ENCODE peak calls at places on chromosomes 16 and 17, in five cellular contexts. J is mesendoderm, O is sigmoid colon, I is cardiac muscle cell, D is heart left ventricle. X is an unnamed sample. For H3K4me1, the result is how much of the 10 kb centered on the place peaks cover.

GRCh38 chr17:31052187-31052889 is 42.4 kb upstream of the NF1 start:
- DNase-seq in I (peak), O (peak), J (peak), D (no peak), X (peak)

GRCh38 chr16:51556694-51557327 is 405.7 kb upstream of the SALL1 start:
- DNase-seq in I (peak), J (no peak), O (peak), D (no peak), X (peak)

GRCh38 chr17:4160294-4160859 is 17.4 kb downstream of the CYB5D2 start:
- DNase-seq in I (no peak), D (no peak), O (no peak), J (no peak), X (no peak)

GRCh38 chr16:9119795-9120194 is 28.4 kb downstream of the HAPSTR1 start:
- DNase-seq in I (peak), J (no peak), D (no peak), O (peak), X (no peak)

GRCh38 chr17:50787106-50787505 is 19.8 kb upstream of the ANKRD40CL start:
- DNase-seq in J (no peak), O (no peak), D (no peak), I (no peak), X (peak)

GRCh38 chr16:22625948-22626347 is 115.3 kb downstream of the NPIPB5 start:
- DNase-seq in J (no peak), O (no peak), I (no peak), D (no peak), X (no peak)

GRCh38 chr17:1186214-1186820 is 6.5 kb upstream of the ABR start:
- DNase-seq in O (no peak), D (no peak), I (no peak), J (no peak), X (no peak)

GRCh38 chr16:81582655-81583441 is 138.2 kb downstream of the CMIP start:
- DNase-seq in J (peak), I (peak), O (no peak), D (no peak), X (no peak)

GRCh38 chr16:85557976-85558589 is 55.0 kb upstream of the GSE1 start:
- DNase-seq in J (peak), D (no peak), I (no peak), O (no peak), X (no peak)

GRCh38 chr17:29253037-29253436 is 6.4 kb downstream of the CRYBA1 start:
- DNase-seq in D (no peak), I (no peak), J (no peak), O (no peak), X (no peak)

GRCh38 chr16:52469775-52470174 is 77.2 kb downstream of the TOX3 start:
- DNase-seq in D (no peak), J (peak), I (peak), O (no peak), X (no peak)

GRCh38 chr17:17691468-17692263 is 10.4 kb downstream of the RAI1 start:
- DNase-seq in J (no peak), O (no peak), I (no peak), D (no peak), X (no peak)

GRCh38 chr16:87442581-87442966 is 50.2 kb downstream of the ZCCHC14 start:
- DNase-seq in I (peak), O (no peak), D (no peak), J (no peak), X (no peak)

GRCh38 chr16:88810166-88810867 is 1.4 kb downstream of the APRT start:
- DNase-seq in D (no peak), I (no peak), J (peak), O (no peak), X (peak)

GRCh38 chr16:11177578-11178130 is 78.3 kb downstream of the SOCS1 start:
- DNase-seq in J (no peak), O (no peak), I (no peak), D (no peak), X (no peak)

GRCh38 chr16:56353054-56353921 is 72.1 kb downstream of the AMFR start:
- DNase-seq in J (no peak), O (peak), I (no peak), D (peak), X (peak)

GRCh38 chr16:75457485-75458021 is 6.9 kb downstream of the TMEM170A start:
- DNase-seq in O (no peak), J (no peak), D (no peak), I (no peak), X (no peak)

GRCh38 chr16:75456971-75457370 is 7.5 kb downstream of the TMEM170A start:
- DNase-seq in I (no peak), J (no peak), D (no peak), O (no peak), X (no peak)

GRCh38 chr16:75458029-75458428 is 6.5 kb downstream of the TMEM170A start:
- DNase-seq in I (no peak), J (no peak), D (no peak), O (no peak), X (no peak)

GRCh38 chr16:75459691-75460090 is 4.8 kb downstream of the TMEM170A start:
- DNase-seq in D (no peak), O (no peak), J (no peak), I (no peak), X (no peak)

GRCh38 chr16:75458439-75458838 is 6.0 kb downstream of the TMEM170A start:
- DNase-seq in J (no peak), O (no peak), I (no peak), D (no peak), X (no peak)
- H3K4me1 ChIP-seq in J (under half), O (under half), I (under half), D (under half), X (under half)

DNA sequence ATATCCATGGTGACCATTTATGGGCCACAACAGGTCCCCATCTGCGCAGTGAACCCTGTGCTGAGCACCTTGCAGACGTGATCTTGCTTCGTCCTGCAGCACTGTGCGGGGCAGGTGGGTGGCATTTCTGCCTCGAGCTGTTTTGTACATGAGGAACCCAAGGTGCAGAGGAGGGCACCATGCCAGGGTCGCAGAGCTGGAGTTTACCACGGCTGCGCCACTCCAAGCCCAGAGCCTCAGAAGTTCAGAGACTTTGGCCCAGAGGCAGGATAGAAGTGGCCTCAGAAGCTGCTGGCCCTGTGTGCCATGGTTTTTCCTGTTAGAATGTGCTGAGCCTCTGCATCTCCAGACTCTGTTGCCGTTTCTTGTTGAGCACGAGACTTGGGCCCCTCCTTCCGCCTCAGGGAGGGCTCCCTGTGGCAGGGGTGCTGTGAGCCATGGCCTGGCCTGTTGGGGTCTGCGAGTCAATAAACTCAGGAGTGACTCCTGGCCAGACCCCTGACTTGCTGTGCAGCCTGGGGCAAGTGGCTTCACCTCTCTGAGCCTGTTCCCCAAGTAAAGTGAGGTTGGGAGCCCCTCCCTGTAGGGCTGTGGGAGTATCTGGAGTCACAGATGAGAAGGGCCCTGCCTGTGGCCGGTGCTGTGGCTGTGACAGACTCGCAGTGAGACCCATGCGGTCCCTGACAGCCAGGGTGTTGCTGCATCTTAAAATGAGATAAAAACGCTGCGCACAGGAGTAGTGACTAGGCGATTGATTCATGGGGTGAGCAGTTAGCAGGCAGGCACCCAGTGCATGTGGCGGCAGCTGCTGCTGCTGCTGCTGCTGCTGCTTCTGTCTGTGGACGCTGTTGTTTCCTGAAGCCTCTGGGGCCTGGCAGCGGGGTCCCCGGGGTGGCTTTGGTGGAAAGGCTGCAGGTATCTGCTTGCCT is 11.8 kb downstream of the MAP2K3 start:
- DNase-seq in O (peak), D (peak), I (no peak), J (no peak), X (no peak)
- H3K4me1 ChIP-seq in O (under half), D (under half), I (under half), J (under half), X (under half)

GRCh38 chr17:8148560-8148959 is 3.6 kb downstream of the PER1 start:
- DNase-seq in I (no peak), J (no peak), D (peak), O (peak), X (no peak)
- H3K4me1 ChIP-seq in I (under half), J (under half), D (under half), O (under half), X (under half)

GRCh38 chr16:57751539-57752202 is 16.1 kb downstream of the KATNB1 start:
- DNase-seq in D (peak), O (no peak), I (no peak), J (no peak), X (no peak)

GRCh38 chr16:57752203-57752580 is 16.6 kb downstream of the KATNB1 start:
- DNase-seq in J (no peak), D (peak), I (no peak), O (no peak), X (no peak)

GRCh38 chr16:57754354-57755060 is 18.9 kb downstream of the KATNB1 start:
- DNase-seq in D (peak), O (no peak), J (no peak), I (no peak), X (peak)

GRCh38 chr16:57753448-57754353 is 18.1 kb downstream of the KATNB1 start:
- DNase-seq in O (no peak), I (no peak), D (peak), J (no peak), X (peak)

GRCh38 chr16:57752581-57753447 is 17.2 kb downstream of the KATNB1 start:
- DNase-seq in O (no peak), D (peak), I (no peak), J (no peak), X (no peak)
- H3K4me1 ChIP-seq in O (under half), D (under half), I (under half), J (under half), X (under half)

DNA sequence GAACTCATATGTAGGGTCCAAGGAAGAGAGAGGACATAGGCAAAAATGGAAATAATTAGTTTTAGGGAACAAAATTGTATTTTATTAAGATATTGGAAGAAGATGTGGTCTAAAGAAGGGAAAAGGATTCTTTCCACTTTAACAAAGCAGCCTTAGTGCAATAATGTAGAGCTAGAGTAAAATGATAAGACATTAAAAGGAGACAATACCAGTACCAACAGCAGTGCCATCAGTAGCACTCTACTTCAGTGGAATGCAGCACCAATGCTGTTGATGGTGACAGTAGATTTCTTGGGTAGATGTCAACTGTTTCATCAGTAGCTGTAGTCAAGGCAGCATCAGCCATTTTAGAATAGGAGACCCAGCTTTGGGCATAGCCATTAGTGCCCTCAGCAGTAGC is 124.3 kb downstream of the BRIP1 start:
- DNase-seq in J (no peak), O (no peak), D (no peak), I (no peak), X (no peak)
- H3K4me1 ChIP-seq in J (under half), O (under half), D (under half), I (under half), X (under half)

GRCh38 chr17:43546317-43547188 is at the start of gene ETV4:
- DNase-seq in J (peak), O (peak), I (peak), D (peak), X (peak)

GRCh38 chr17:43549496-43549895 is 3.4 kb upstream of the ETV4 start:
- DNase-seq in J (no peak), D (no peak), I (no peak), O (no peak), X (no peak)

GRCh38 chr17:43548689-43549379 is 2.7 kb upstream of the ETV4 start:
- DNase-seq in O (no peak), I (no peak), J (no peak), D (no peak), X (no peak)

GRCh38 chr17:43547189-43547550 is 1.0 kb upstream of the ETV4 start:
- DNase-seq in J (no peak), O (no peak), D (no peak), I (no peak), X (no peak)

GRCh38 chr17:43547659-43548256 is 1.6 kb upstream of the ETV4 start:
- DNase-seq in O (no peak), J (no peak), I (no peak), D (no peak), X (no peak)
- H3K4me1 ChIP-seq in O (under half), J (under half), I (under half), D (under half), X (under half)

GRCh38 chr17:42520540-42520951 is 15.5 kb upstream of the NAGLU start:
- DNase-seq in J (peak), I (no peak), D (no peak), O (no peak), X (no peak)

GRCh38 chr17:42522263-42522790 is 13.7 kb upstream of the NAGLU start:
- DNase-seq in D (no peak), J (no peak), I (no peak), O (no peak), X (no peak)

GRCh38 chr17:42521666-42522262 is 14.3 kb upstream of the NAGLU start:
- DNase-seq in J (no peak), D (no peak), O (peak), I (peak), X (no peak)

GRCh38 chr17:42519546-42520444 is 16.2 kb upstream of the NAGLU start:
- DNase-seq in I (peak), J (peak), D (peak), O (peak), X (peak)

GRCh38 chr17:42521036-42521435 is 15.0 kb upstream of the NAGLU start:
- DNase-seq in O (no peak), D (no peak), I (no peak), J (no peak), X (no peak)
- H3K4me1 ChIP-seq in O (half or more), D (under half), I (under half), J (under half), X (half or more)

GRCh38 chr17:27836651-27837050 is 36.3 kb upstream of the NOS2 start:
- DNase-seq in J (no peak), O (no peak), D (no peak), I (no peak), X (no peak)
- H3K4me1 ChIP-seq in J (under half), O (under half), D (under half), I (under half), X (under half)

X was measured in RWPE2.